ENCODE peak calls at places on chromosome 7, in seven cellular contexts. T, F, N, M, A, Y and R are unnamed samples.

GRCh38 chr7:26990268-26990667 is 105.5 kb downstream of the HOXA1 start:
- DNase-seq in Y (no peak), M (no peak), T (no peak), A (no peak), F (no peak), N (no peak), R (peak; percentile 4)

GRCh38 chr7:12494354-12495024 is 76.0 kb upstream of the SCIN start:
- DNase-seq in N (no peak), M (no peak), T (no peak), F (no peak), A (peak; percentile 3), Y (no peak), R (no peak)

GRCh38 chr7:47669178-47669878 is 87.4 kb upstream of the TNS3 start:
- DNase-seq in A (peak; percentile 72), N (no peak), Y (peak; percentile 94), F (peak; percentile 96), M (peak; percentile 10), T (no peak), R (peak; percentile 92)

GRCh38 chr7:77467453-77467852 is 51.3 kb upstream of the GSAP start:
- DNase-seq in M (no peak), A (peak; percentile 70), Y (no peak), F (no peak), N (no peak), T (no peak), R (no peak)

GRCh38 chr7:101935521-101936141 is 118.2 kb downstream of the CUX1 start:
- DNase-seq in A (no peak), Y (no peak), N (no peak), T (no peak), M (no peak), F (no peak), R (no peak)

GRCh38 chr7:43294080-43294630 is 181.7 kb downstream of the HECW1 start:
- DNase-seq in A (no peak), Y (peak; percentile 42), N (no peak), M (no peak), T (no peak), F (peak; percentile 91), R (peak; percentile 60)

GRCh38 chr7:33807779-33808482 is 97.4 kb upstream of the BMPER start:
- DNase-seq in A (no peak), Y (peak; percentile 69), T (no peak), M (no peak), F (peak; percentile 95), N (no peak), R (peak; percentile 90)

GRCh38 chr7:77235280-77235679 is 35.7 kb upstream of the FGL2 start:
- DNase-seq in F (no peak), T (no peak), N (no peak), A (no peak), Y (peak; percentile 20), M (no peak), R (no peak)

GRCh38 chr7:79182283-79182682 is 271.2 kb downstream of the MAGI2 start:
- DNase-seq in T (no peak), F (peak; percentile 82), A (peak; percentile 76), M (no peak), Y (peak; percentile 84), N (no peak), R (peak; percentile 77)

GRCh38 chr7:120775703-120776265 is 82.2 kb downstream of the TSPAN12 start:
- DNase-seq in Y (no peak), N (no peak), F (no peak), M (no peak), A (no peak), T (no peak), R (no peak)

GRCh38 chr7:91325731-91326130 is 61.5 kb downstream of the FZD1 start:
- DNase-seq in T (no peak), N (no peak), A (peak; percentile 73), Y (no peak), M (no peak), F (peak; percentile 31), R (no peak)

GRCh38 chr7:107907790-107908189 is 16.8 kb downstream of the DLD start:
- DNase-seq in F (no peak), N (no peak), Y (no peak), A (no peak), T (no peak), M (no peak), R (no peak)

GRCh38 chr7:157499121-157499834 is 162.5 kb downstream of the DNAJB6 start:
- DNase-seq in T (no peak), A (no peak), F (no peak), M (no peak), N (no peak), Y (no peak), R (no peak)

GRCh38 chr7:83731154-83731553 is 82.2 kb upstream of the SEMA3E start:
- DNase-seq in A (peak; percentile 52), T (no peak), M (no peak), F (no peak), Y (no peak), N (no peak), R (no peak)

GRCh38 chr7:36372156-36372555 is 17.5 kb upstream of the ANLN start:
- DNase-seq in F (peak; percentile 86), M (no peak), Y (no peak), T (no peak), N (no peak), A (peak; percentile 18), R (peak; percentile 84)

GRCh38 chr7:113367187-113367586 is 248.8 kb upstream of the SMIM30 start:
- DNase-seq in Y (no peak), A (no peak), F (no peak), T (no peak), N (no peak), M (no peak), R (no peak)